ENCODE peak calls at places on chromosome 18, in eight cellular contexts. One of them, this sample, is unnamed.
A peak's percentile ranks its signal among the peaks of the same experiment; 100 is the strongest.

GRCh38 chr18:6406910-6407470 is 7.7 kb downstream of the L3MBTL4 start:
- DNase-seq in left lung: no peak
- DNase-seq in nephron progenitor cell: no peak
- DNase-seq in coronary artery: no peak
- DNase-seq in GM20000: no peak
- DNase-seq in choroid plexus epithelial cell: no peak
- DNase-seq in upper lobe of right lung: no peak
- DNase-seq in prostate gland: no peak
- DNase-seq in this sample: no peak

GRCh38 chr18:48851563-48851962 is 99.2 kb downstream of the SMAD7 start:
- DNase-seq in left lung: peak; percentile 78
- DNase-seq in nephron progenitor cell: no peak
- DNase-seq in coronary artery: no peak
- DNase-seq in GM20000: peak; percentile 63
- DNase-seq in choroid plexus epithelial cell: no peak
- DNase-seq in upper lobe of right lung: peak; percentile 78
- DNase-seq in prostate gland: no peak
- DNase-seq in this sample: no peak

GRCh38 chr18:524496-524895 is 24.0 kb upstream of the COLEC12 start:
- DNase-seq in left lung: no peak
- DNase-seq in nephron progenitor cell: no peak
- DNase-seq in coronary artery: no peak
- DNase-seq in GM20000: no peak
- DNase-seq in choroid plexus epithelial cell: peak; percentile 73
- DNase-seq in upper lobe of right lung: no peak
- DNase-seq in prostate gland: no peak
- DNase-seq in this sample: peak; percentile 59

GRCh38 chr18:44973282-44973681 is 292.6 kb downstream of the SETBP1 start:
- DNase-seq in left lung: no peak
- DNase-seq in nephron progenitor cell: no peak
- DNase-seq in coronary artery: no peak
- DNase-seq in GM20000: no peak
- DNase-seq in choroid plexus epithelial cell: peak; percentile 41
- DNase-seq in upper lobe of right lung: no peak
- DNase-seq in prostate gland: no peak
- DNase-seq in this sample: no peak

GRCh38 chr18:63444567-63444966 is 22.3 kb upstream of the VPS4B start:
- DNase-seq in left lung: no peak
- DNase-seq in nephron progenitor cell: no peak
- DNase-seq in coronary artery: no peak
- DNase-seq in GM20000: peak; percentile 41
- DNase-seq in choroid plexus epithelial cell: peak; percentile 78
- DNase-seq in upper lobe of right lung: no peak
- DNase-seq in prostate gland: no peak
- DNase-seq in this sample: peak; percentile 61

GRCh38 chr18:13051950-13052349 is 60.8 kb downstream of the CEP192 start:
- DNase-seq in left lung: no peak
- DNase-seq in nephron progenitor cell: no peak
- DNase-seq in coronary artery: no peak
- DNase-seq in GM20000: peak; percentile 7
- DNase-seq in choroid plexus epithelial cell: no peak
- DNase-seq in upper lobe of right lung: no peak
- DNase-seq in prostate gland: no peak
- DNase-seq in this sample: no peak

GRCh38 chr18:21444465-21445023 is 156.0 kb downstream of the ESCO1 start:
- DNase-seq in left lung: no peak
- DNase-seq in nephron progenitor cell: peak; percentile 20
- DNase-seq in coronary artery: no peak
- DNase-seq in GM20000: peak; percentile 50
- DNase-seq in choroid plexus epithelial cell: peak; percentile 82
- DNase-seq in upper lobe of right lung: no peak
- DNase-seq in prostate gland: peak; percentile 11
- DNase-seq in this sample: peak; percentile 48

GRCh38 chr18:58584219-58585127 is 44.4 kb downstream of the ALPK2 start:
- DNase-seq in left lung: no peak
- DNase-seq in nephron progenitor cell: no peak
- DNase-seq in coronary artery: no peak
- DNase-seq in GM20000: no peak
- DNase-seq in choroid plexus epithelial cell: peak; percentile 75
- DNase-seq in upper lobe of right lung: no peak
- DNase-seq in prostate gland: no peak
- DNase-seq in this sample: peak; percentile 75

GRCh38 chr18:48952287-48953095 is 1.7 kb upstream of the SMAD7 start:
- DNase-seq in left lung: peak; percentile 89
- DNase-seq in nephron progenitor cell: peak; percentile 86
- DNase-seq in coronary artery: peak; percentile 93
- DNase-seq in GM20000: peak; percentile 77
- DNase-seq in choroid plexus epithelial cell: peak; percentile 89
- DNase-seq in upper lobe of right lung: peak; percentile 94
- DNase-seq in prostate gland: peak; percentile 70
- DNase-seq in this sample: peak; percentile 78

GRCh38 chr18:6054443-6054842 is 159.1 kb upstream of the TMEM200C start:
- DNase-seq in left lung: no peak
- DNase-seq in nephron progenitor cell: no peak
- DNase-seq in coronary artery: no peak
- DNase-seq in GM20000: no peak
- DNase-seq in choroid plexus epithelial cell: no peak
- DNase-seq in upper lobe of right lung: no peak
- DNase-seq in prostate gland: no peak
- DNase-seq in this sample: no peak

GRCh38 chr18:71327443-71328120 is 1038.7 kb downstream of the SOCS6 start:
- DNase-seq in left lung: no peak
- DNase-seq in nephron progenitor cell: no peak
- DNase-seq in coronary artery: no peak
- DNase-seq in GM20000: no peak
- DNase-seq in choroid plexus epithelial cell: peak; percentile 5
- DNase-seq in upper lobe of right lung: no peak
- DNase-seq in prostate gland: no peak
- DNase-seq in this sample: no peak

GRCh38 chr18:12408247-12408869 is 629 bp downstream of the PRELID3A start:
- DNase-seq in left lung: peak; percentile 50
- DNase-seq in nephron progenitor cell: no peak
- DNase-seq in coronary artery: no peak
- DNase-seq in GM20000: no peak
- DNase-seq in choroid plexus epithelial cell: peak; percentile 31
- DNase-seq in upper lobe of right lung: peak; percentile 75
- DNase-seq in prostate gland: no peak
- DNase-seq in this sample: no peak

GRCh38 chr18:6714027-6714426 is 15.5 kb upstream of the ARHGAP28 start:
- DNase-seq in left lung: no peak
- DNase-seq in nephron progenitor cell: no peak
- DNase-seq in coronary artery: no peak
- DNase-seq in GM20000: no peak
- DNase-seq in choroid plexus epithelial cell: peak; percentile 33
- DNase-seq in upper lobe of right lung: no peak
- DNase-seq in prostate gland: no peak
- DNase-seq in this sample: no peak

GRCh38 chr18:23181547-23181946 is 46.3 kb downstream of the CABLES1 start:
- DNase-seq in left lung: no peak
- DNase-seq in nephron progenitor cell: no peak
- DNase-seq in coronary artery: no peak
- DNase-seq in GM20000: no peak
- DNase-seq in choroid plexus epithelial cell: no peak
- DNase-seq in upper lobe of right lung: no peak
- DNase-seq in prostate gland: no peak
- DNase-seq in this sample: no peak

GRCh38 chr18:48817021-48817461 is 133.7 kb downstream of the SMAD7 start:
- DNase-seq in left lung: peak; percentile 22
- DNase-seq in nephron progenitor cell: no peak
- DNase-seq in coronary artery: peak; percentile 26
- DNase-seq in GM20000: no peak
- DNase-seq in choroid plexus epithelial cell: no peak
- DNase-seq in upper lobe of right lung: peak; percentile 28
- DNase-seq in prostate gland: no peak
- DNase-seq in this sample: no peak

GRCh38 chr18:38312532-38312931 is 746.9 kb upstream of the CELF4 start:
- DNase-seq in left lung: no peak
- DNase-seq in nephron progenitor cell: no peak
- DNase-seq in coronary artery: no peak
- DNase-seq in GM20000: no peak
- DNase-seq in choroid plexus epithelial cell: no peak
- DNase-seq in upper lobe of right lung: no peak
- DNase-seq in prostate gland: no peak
- DNase-seq in this sample: no peak

GRCh38 chr18:61606068-61606660 is 272.9 kb downstream of the CDH20 start:
- DNase-seq in left lung: no peak
- DNase-seq in nephron progenitor cell: peak; percentile 63
- DNase-seq in coronary artery: no peak
- DNase-seq in GM20000: no peak
- DNase-seq in choroid plexus epithelial cell: peak; percentile 57
- DNase-seq in upper lobe of right lung: no peak
- DNase-seq in prostate gland: no peak
- DNase-seq in this sample: peak; percentile 51

GRCh38 chr18:68152770-68153169 is 562.1 kb downstream of the TMX3 start:
- DNase-seq in left lung: no peak
- DNase-seq in nephron progenitor cell: no peak
- DNase-seq in coronary artery: no peak
- DNase-seq in GM20000: no peak
- DNase-seq in choroid plexus epithelial cell: no peak
- DNase-seq in upper lobe of right lung: no peak
- DNase-seq in prostate gland: no peak
- DNase-seq in this sample: no peak
- TF ChIP-seq CTCF in left lung: no peak
- TF ChIP-seq CTCF in nephron progenitor cell: no peak
- TF ChIP-seq CTCF in coronary artery: no peak
- TF ChIP-seq CTCF in GM20000: no peak
- TF ChIP-seq CTCF in choroid plexus epithelial cell: no peak
- TF ChIP-seq CTCF in upper lobe of right lung: no peak
- TF ChIP-seq CTCF in prostate gland: no peak
- TF ChIP-seq CTCF in this sample: no peak

GRCh38 chr18:56650944-56651770 is at the start of gene WDR7:
- DNase-seq in left lung: peak; percentile 97
- DNase-seq in nephron progenitor cell: peak; percentile 96
- DNase-seq in coronary artery: peak; percentile 99
- DNase-seq in GM20000: peak; percentile 79
- DNase-seq in choroid plexus epithelial cell: peak; percentile 99
- DNase-seq in upper lobe of right lung: peak; percentile 98
- DNase-seq in prostate gland: peak; percentile 96
- DNase-seq in this sample: peak; percentile 99
- TF ChIP-seq CTCF in left lung: no peak
- TF ChIP-seq CTCF in nephron progenitor cell: no peak
- TF ChIP-seq CTCF in coronary artery: no peak
- TF ChIP-seq CTCF in GM20000: no peak
- TF ChIP-seq CTCF in choroid plexus epithelial cell: no peak
- TF ChIP-seq CTCF in upper lobe of right lung: no peak
- TF ChIP-seq CTCF in prostate gland: no peak
- TF ChIP-seq CTCF in this sample: no peak

GRCh38 chr18:24797987-24798386 is 337.6 kb downstream of the HRH4 start:
- DNase-seq in left lung: no peak
- DNase-seq in nephron progenitor cell: no peak
- DNase-seq in coronary artery: no peak
- DNase-seq in GM20000: no peak
- DNase-seq in choroid plexus epithelial cell: no peak
- DNase-seq in upper lobe of right lung: no peak
- DNase-seq in prostate gland: no peak
- DNase-seq in this sample: no peak

GRCh38 chr18:24802439-24802838 is 342.0 kb downstream of the HRH4 start:
- DNase-seq in left lung: no peak
- DNase-seq in nephron progenitor cell: no peak
- DNase-seq in coronary artery: no peak
- DNase-seq in GM20000: no peak
- DNase-seq in choroid plexus epithelial cell: no peak
- DNase-seq in upper lobe of right lung: no peak
- DNase-seq in prostate gland: no peak
- DNase-seq in this sample: no peak

GRCh38 chr18:24799720-24800119 is 339.3 kb downstream of the HRH4 start:
- DNase-seq in left lung: no peak
- DNase-seq in nephron progenitor cell: no peak
- DNase-seq in coronary artery: no peak
- DNase-seq in GM20000: no peak
- DNase-seq in choroid plexus epithelial cell: no peak
- DNase-seq in upper lobe of right lung: no peak
- DNase-seq in prostate gland: peak; percentile 39
- DNase-seq in this sample: no peak

GRCh38 chr18:24801011-24801410 is 340.6 kb downstream of the HRH4 start:
- DNase-seq in left lung: no peak
- DNase-seq in nephron progenitor cell: no peak
- DNase-seq in coronary artery: no peak
- DNase-seq in GM20000: no peak
- DNase-seq in choroid plexus epithelial cell: no peak
- DNase-seq in upper lobe of right lung: no peak
- DNase-seq in prostate gland: no peak
- DNase-seq in this sample: no peak

GRCh38 chr18:24799176-24799575 is 338.7 kb downstream of the HRH4 start:
- DNase-seq in left lung: no peak
- DNase-seq in nephron progenitor cell: no peak
- DNase-seq in coronary artery: no peak
- DNase-seq in GM20000: no peak
- DNase-seq in choroid plexus epithelial cell: no peak
- DNase-seq in upper lobe of right lung: no peak
- DNase-seq in prostate gland: no peak
- DNase-seq in this sample: no peak
- TF ChIP-seq CTCF in left lung: no peak
- TF ChIP-seq CTCF in nephron progenitor cell: no peak
- TF ChIP-seq CTCF in coronary artery: no peak
- TF ChIP-seq CTCF in GM20000: no peak
- TF ChIP-seq CTCF in choroid plexus epithelial cell: no peak
- TF ChIP-seq CTCF in upper lobe of right lung: no peak
- TF ChIP-seq CTCF in prostate gland: no peak
- TF ChIP-seq CTCF in this sample: no peak

GRCh38 chr18:9831046-9831722 is 54.6 kb upstream of the TXNDC2 start:
- DNase-seq in left lung: no peak
- DNase-seq in nephron progenitor cell: no peak
- DNase-seq in coronary artery: no peak
- DNase-seq in GM20000: no peak
- DNase-seq in choroid plexus epithelial cell: no peak
- DNase-seq in upper lobe of right lung: no peak
- DNase-seq in prostate gland: peak; percentile 1
- DNase-seq in this sample: no peak
- TF ChIP-seq CTCF in left lung: no peak
- TF ChIP-seq CTCF in nephron progenitor cell: no peak
- TF ChIP-seq CTCF in coronary artery: no peak
- TF ChIP-seq CTCF in GM20000: no peak
- TF ChIP-seq CTCF in choroid plexus epithelial cell: peak; percentile 40
- TF ChIP-seq CTCF in upper lobe of right lung: no peak
- TF ChIP-seq CTCF in prostate gland: no peak
- TF ChIP-seq CTCF in this sample: peak; percentile 45

GRCh38 chr18:14922031-14922430 is 174.1 kb downstream of the ANKRD30B start:
- DNase-seq in left lung: no peak
- DNase-seq in nephron progenitor cell: no peak
- DNase-seq in coronary artery: peak; percentile 19
- DNase-seq in GM20000: no peak
- DNase-seq in choroid plexus epithelial cell: no peak
- DNase-seq in upper lobe of right lung: no peak
- DNase-seq in prostate gland: no peak
- DNase-seq in this sample: no peak

GRCh38 chr18:14921547-14921946 is 173.6 kb downstream of the ANKRD30B start:
- DNase-seq in left lung: no peak
- DNase-seq in nephron progenitor cell: no peak
- DNase-seq in coronary artery: no peak
- DNase-seq in GM20000: no peak
- DNase-seq in choroid plexus epithelial cell: no peak
- DNase-seq in upper lobe of right lung: no peak
- DNase-seq in prostate gland: peak; percentile 60
- DNase-seq in this sample: no peak

GRCh38 chr18:14920976-14921375 is 173.0 kb downstream of the ANKRD30B start:
- DNase-seq in left lung: no peak
- DNase-seq in nephron progenitor cell: no peak
- DNase-seq in coronary artery: peak; percentile 8
- DNase-seq in GM20000: no peak
- DNase-seq in choroid plexus epithelial cell: no peak
- DNase-seq in upper lobe of right lung: no peak
- DNase-seq in prostate gland: no peak
- DNase-seq in this sample: no peak

GRCh38 chr18:14917311-14917710 is 169.3 kb downstream of the ANKRD30B start:
- DNase-seq in left lung: no peak
- DNase-seq in nephron progenitor cell: no peak
- DNase-seq in coronary artery: no peak
- DNase-seq in GM20000: no peak
- DNase-seq in choroid plexus epithelial cell: no peak
- DNase-seq in upper lobe of right lung: no peak
- DNase-seq in prostate gland: no peak
- DNase-seq in this sample: no peak

GRCh38 chr18:14919666-14920065 is 171.7 kb downstream of the ANKRD30B start:
- DNase-seq in left lung: no peak
- DNase-seq in nephron progenitor cell: no peak
- DNase-seq in coronary artery: no peak
- DNase-seq in GM20000: no peak
- DNase-seq in choroid plexus epithelial cell: no peak
- DNase-seq in upper lobe of right lung: no peak
- DNase-seq in prostate gland: no peak
- DNase-seq in this sample: no peak
- TF ChIP-seq CTCF in left lung: no peak
- TF ChIP-seq CTCF in nephron progenitor cell: no peak
- TF ChIP-seq CTCF in coronary artery: no peak
- TF ChIP-seq CTCF in GM20000: no peak
- TF ChIP-seq CTCF in choroid plexus epithelial cell: no peak
- TF ChIP-seq CTCF in upper lobe of right lung: no peak
- TF ChIP-seq CTCF in prostate gland: no peak
- TF ChIP-seq CTCF in this sample: no peak

This sample was measured in HFFc6.